ENCODE peak calls at places on chromosomes 4 and X, in five cellular contexts. B, F, M, O and W are unnamed samples.
A peak's percentile ranks its signal among the peaks of the same experiment; 100 is the strongest.

GRCh38 chrX:19758536-19758935 is 128.9 kb downstream of the SH3KBP1 start:
- DNase-seq in B (no peak), F (no peak), M (no peak), O (no peak), W (no peak)

GRCh38 chr4:110184124-110184790 is 14.2 kb downstream of the ELOVL6 start:
- DNase-seq in B (no peak), F (no peak), M (no peak), O (no peak), W (no peak)

GRCh38 chrX:95071621-95072020 is 1397.6 kb downstream of the FAM133A start:
- DNase-seq in B (no peak), F (no peak), M (no peak), O (no peak), W (no peak)

GRCh38 chr4:8708401-8709021 is 115.9 kb downstream of the CPZ start:
- DNase-seq in B (no peak), F (no peak), M (peak; percentile 40), O (peak; percentile 5), W (peak; percentile 7)

GRCh38 chrX:43836435-43837184 is 45.6 kb downstream of the MAOB start:
- DNase-seq in B (no peak), F (no peak), M (no peak), O (no peak), W (no peak)

GRCh38 chrX:134171661-134172587 is 65.1 kb upstream of the CCDC160 start:
- DNase-seq in B (no peak), F (peak; percentile 40), M (peak; percentile 51), O (no peak), W (peak; percentile 45)

GRCh38 chr4:86967798-86968197 is 33.0 kb downstream of the AFF1 start:
- DNase-seq in B (no peak), F (no peak), M (no peak), O (no peak), W (no peak)

GRCh38 chr4:39682133-39682532 is 15.8 kb upstream of the UBE2K start:
- DNase-seq in B (peak; percentile 44), F (no peak), M (no peak), O (no peak), W (no peak)

GRCh38 chrX:135395064-135395463 is 26.7 kb upstream of the SMIM10L2A start:
- DNase-seq in B (no peak), F (no peak), M (no peak), O (no peak), W (no peak)

GRCh38 chr4:130468340-130468739 is 1372.4 kb downstream of the C4orf33 start:
- DNase-seq in B (no peak), F (no peak), M (no peak), O (no peak), W (no peak)

GRCh38 chrX:64186974-64187761 is 18.3 kb downstream of the AMER1 start:
- DNase-seq in B (no peak), F (peak; percentile 72), M (no peak), O (no peak), W (no peak)

GRCh38 chrX:123392921-123393320 is 208.8 kb downstream of the GRIA3 start:
- DNase-seq in B (no peak), F (no peak), M (no peak), O (no peak), W (no peak)

DNA sequence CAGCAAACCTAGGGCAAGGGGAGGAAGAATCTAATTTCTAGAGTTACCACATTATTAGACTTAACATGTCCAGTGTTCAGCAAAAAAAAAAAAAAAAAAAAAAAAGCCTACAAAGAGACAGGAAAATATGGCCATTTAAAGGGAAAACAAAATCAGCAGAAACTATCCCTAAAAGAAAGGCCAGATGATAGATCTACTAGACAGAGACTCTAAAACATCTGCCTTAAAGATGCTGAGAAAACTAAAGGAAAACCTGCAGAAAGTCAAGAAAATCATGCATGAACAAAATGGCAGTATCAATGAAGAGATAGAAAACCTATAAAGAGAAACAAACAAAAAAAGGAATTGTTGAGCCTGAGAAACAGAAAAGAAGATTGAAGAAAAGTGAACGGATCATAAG is 43.8 kb downstream of the NELFA start:
- DNase-seq in B (no peak), F (no peak), M (no peak), O (no peak), W (no peak)
- H3K36me3 ChIP-seq in B (peaks cover 18% of the 10 kb centered on the region), F (no peaks in the 10 kb centered on the region), M (no peaks in the 10 kb centered on the region), O (no peaks in the 10 kb centered on the region), W (no peaks in the 10 kb centered on the region)

GRCh38 chr4:173399016-173399415 is at the start of gene SCRG1:
- DNase-seq in B (no peak), F (no peak), M (no peak), O (peak; percentile 51), W (peak; percentile 84)

GRCh38 chr4:173403051-173403450 is 4.1 kb upstream of the SCRG1 start:
- DNase-seq in B (no peak), F (no peak), M (no peak), O (no peak), W (no peak)

GRCh38 chr4:173405840-173406606 is 7.1 kb upstream of the SCRG1 start:
- DNase-seq in B (no peak), F (no peak), M (no peak), O (no peak), W (no peak)

GRCh38 chr4:173410106-173410505 is 11.2 kb upstream of the SCRG1 start:
- DNase-seq in B (no peak), F (no peak), M (no peak), O (no peak), W (no peak)

GRCh38 chr4:173404296-173404865 is 5.5 kb upstream of the SCRG1 start:
- DNase-seq in B (no peak), F (no peak), M (no peak), O (no peak), W (no peak)
- H3K36me3 ChIP-seq in B (no peaks in the 10 kb centered on the region), F (peaks cover 3% of the 10 kb centered on the region), M (no peaks in the 10 kb centered on the region), O (no peaks in the 10 kb centered on the region), W (no peaks in the 10 kb centered on the region)

GRCh38 chr4:153628796-153629315 is 55.2 kb upstream of the TLR2 start:
- DNase-seq in B (no peak), F (no peak), M (no peak), O (no peak), W (no peak)
- H3K36me3 ChIP-seq in B (no peaks in the 10 kb centered on the region), F (peaks cover 31% of the 10 kb centered on the region), M (no peaks in the 10 kb centered on the region), O (no peaks in the 10 kb centered on the region), W (no peaks in the 10 kb centered on the region)

DNA sequence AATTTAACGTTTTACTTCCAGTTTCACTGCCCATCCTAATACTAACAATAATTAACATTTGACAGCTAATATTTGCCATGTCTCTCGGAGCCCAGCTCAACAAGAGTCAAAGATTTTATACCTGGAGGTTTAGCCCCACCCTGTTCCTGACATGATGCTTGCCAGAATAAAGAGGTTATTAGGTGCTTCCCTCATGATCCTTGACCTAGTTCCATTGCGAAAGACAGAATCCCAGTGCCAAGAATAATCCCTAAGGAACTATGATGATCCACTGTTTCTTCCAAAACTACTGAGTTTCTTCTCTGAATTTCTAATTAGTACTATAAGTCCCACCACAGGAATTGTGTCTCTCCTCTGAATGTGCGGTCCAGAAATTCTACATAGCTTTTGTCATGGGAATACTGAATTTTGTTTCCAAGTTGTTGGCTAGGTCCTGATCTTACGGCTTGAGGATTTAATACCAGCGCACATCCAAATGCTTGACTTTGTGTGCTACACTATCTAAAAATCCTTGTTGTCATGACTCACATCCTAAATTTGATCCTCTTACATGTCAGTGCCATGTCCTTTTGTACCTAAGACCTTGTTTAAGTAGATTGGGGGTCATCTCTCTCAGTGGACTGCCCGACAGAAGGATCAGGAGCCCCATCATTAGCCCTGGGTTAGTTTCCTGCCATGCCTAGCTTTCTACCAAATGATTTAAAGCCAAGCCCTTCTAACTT is 23.1 kb downstream of the ANTXR2 start:
- DNase-seq in B (no peak), F (no peak), M (no peak), O (no peak), W (no peak)
- H3K36me3 ChIP-seq in B (no peaks in the 10 kb centered on the region), F (no peaks in the 10 kb centered on the region), M (no peaks in the 10 kb centered on the region), O (no peaks in the 10 kb centered on the region), W (no peaks in the 10 kb centered on the region)

DNA sequence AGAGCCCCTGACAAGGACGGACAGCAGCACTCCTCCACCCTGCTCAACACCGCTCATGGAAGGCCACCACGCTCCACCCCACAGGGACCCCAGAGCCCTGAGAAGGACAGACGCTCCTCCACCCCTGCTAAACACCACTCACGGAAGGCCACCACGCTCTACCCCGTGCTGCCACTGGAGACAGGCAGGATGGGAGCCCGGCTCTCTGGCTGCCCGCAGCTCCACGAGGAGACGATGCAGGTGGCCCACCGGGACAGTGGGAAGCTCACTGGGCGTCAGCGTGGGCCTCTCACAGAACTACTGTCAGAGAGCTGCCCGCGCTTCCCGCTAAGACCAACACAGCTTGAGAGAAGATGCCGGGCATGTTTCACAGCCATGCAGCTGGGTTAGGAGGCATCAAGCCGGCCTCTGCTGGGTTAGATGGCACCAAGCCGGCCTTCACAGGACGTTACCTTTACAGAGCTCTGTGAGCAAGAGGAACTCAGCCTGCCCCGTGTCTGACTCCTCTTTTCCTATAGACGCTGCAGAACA is 20.8 kb downstream of the GAK start:
- DNase-seq in B (no peak), F (no peak), M (no peak), O (no peak), W (no peak)
- H3K36me3 ChIP-seq in B (no peaks in the 10 kb centered on the region), F (no peaks in the 10 kb centered on the region), M (no peaks in the 10 kb centered on the region), O (no peaks in the 10 kb centered on the region), W (no peaks in the 10 kb centered on the region)

DNA sequence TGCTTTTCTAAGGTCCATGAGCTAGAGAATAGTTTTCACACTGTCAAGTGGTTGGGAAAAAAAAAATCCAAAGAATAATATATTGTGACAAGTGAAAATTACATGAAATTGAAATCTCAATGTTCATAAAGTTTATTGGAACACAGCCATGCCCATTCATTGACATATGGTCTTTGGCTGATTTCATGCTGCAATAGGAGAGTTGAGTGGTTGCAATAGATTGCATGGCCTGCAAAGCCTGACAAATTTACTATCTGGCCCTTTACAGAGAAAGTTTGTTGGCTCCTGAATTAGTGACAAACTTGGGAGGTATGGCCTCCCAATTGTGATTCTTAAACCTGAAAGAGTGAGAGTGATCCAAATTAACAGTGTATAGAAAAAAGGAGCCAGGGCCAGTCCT is 115.5 kb upstream of the FAM9C start:
- DNase-seq in B (no peak), F (no peak), M (no peak), O (no peak), W (no peak)
- H3K36me3 ChIP-seq in B (no peaks in the 10 kb centered on the region), F (no peaks in the 10 kb centered on the region), M (no peaks in the 10 kb centered on the region), O (no peaks in the 10 kb centered on the region), W (no peaks in the 10 kb centered on the region)

DNA sequence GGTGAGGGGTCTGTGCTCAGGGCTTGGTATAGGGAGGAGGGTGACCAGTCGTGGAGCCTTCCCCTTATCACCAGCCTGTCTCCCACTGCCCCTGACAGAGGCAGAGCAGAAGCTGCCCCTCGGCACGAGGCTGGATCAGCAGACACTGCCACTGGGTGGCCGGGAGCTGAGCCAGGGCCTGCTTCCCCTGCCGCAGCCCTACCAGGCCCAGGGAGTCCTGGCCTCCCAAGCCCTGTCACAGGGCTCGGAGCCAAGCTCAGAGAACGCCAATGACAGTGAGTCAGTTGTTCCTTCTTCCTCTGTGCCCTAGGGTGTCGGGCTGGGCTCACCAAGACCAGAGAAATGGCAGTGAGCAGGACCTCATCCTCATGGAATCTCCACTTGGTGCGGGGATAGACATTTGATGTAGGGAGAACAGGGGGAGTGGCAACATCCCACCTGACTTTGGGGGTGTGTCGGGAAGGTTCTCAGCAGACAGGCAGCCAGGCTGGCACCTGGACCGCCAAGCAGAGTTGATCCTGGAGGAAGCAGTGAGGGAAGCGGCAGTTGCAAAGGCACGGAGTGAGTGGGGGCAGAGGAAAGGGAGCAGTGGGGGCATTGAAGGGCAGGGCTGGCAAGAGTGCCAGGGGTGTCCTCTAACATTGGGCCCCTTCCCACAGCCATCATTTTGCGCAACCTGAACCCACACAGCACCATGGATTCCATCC is 14.3 kb upstream of the UBA1 start:
- DNase-seq in B (no peak), F (peak; percentile 78), M (no peak), O (no peak), W (peak; percentile 77)
- H3K36me3 ChIP-seq in B (no peaks in the 10 kb centered on the region), F (no peaks in the 10 kb centered on the region), M (no peaks in the 10 kb centered on the region), O (no peaks in the 10 kb centered on the region), W (no peaks in the 10 kb centered on the region)